ENCODE peak calls at places on chromosomes 12 and 14, in five cellular contexts. R is H1, C is spleen, Y is transverse colon, X is right lobe of liver. G is an unnamed sample.

GRCh38 chr12:103901518-103902173 is 28.6 kb upstream of the HSP90B1 start:
- DNase-seq in R (no peak), C (no peak), Y (peak), X (no peak), G (no peak)

GRCh38 chr12:115305275-115305674 is 621.3 kb upstream of the TBX3 start:
- DNase-seq in R (no peak), C (no peak), Y (no peak), X (no peak), G (no peak)

GRCh38 chr12:48936379-48936979 is 11.2 kb upstream of the FKBP11 start:
- DNase-seq in R (peak), C (peak), Y (peak), X (peak), G (peak)

GRCh38 chr14:104419865-104420458 is 159.6 kb upstream of the C14orf180 start:
- DNase-seq in R (no peak), C (no peak), Y (no peak), X (no peak), G (no peak)

GRCh38 chr12:107405436-107405835 is 280.2 kb upstream of the PWP1 start:
- DNase-seq in R (no peak), C (no peak), Y (no peak), X (peak), G (no peak)

GRCh38 chr14:23434488-23435219 is 806 bp downstream of the MYH7 start:
- DNase-seq in R (no peak), C (no peak), Y (peak), X (peak), G (peak)

GRCh38 chr12:123942277-123942653 is 30.4 kb downstream of the CCDC92 start:
- DNase-seq in R (no peak), C (no peak), Y (no peak), X (no peak), G (no peak)

GRCh38 chr12:90211017-90211416 is 502.4 kb upstream of the ATP2B1 start:
- DNase-seq in R (no peak), C (no peak), Y (no peak), X (no peak), G (no peak)

GRCh38 chr12:44942714-44943113 is 66.6 kb upstream of the NELL2 start:
- DNase-seq in R (no peak), C (no peak), Y (no peak), X (no peak), G (no peak)

GRCh38 chr12:5429741-5430557 is 2.0 kb upstream of the NTF3 start:
- DNase-seq in R (no peak), C (no peak), Y (no peak), X (no peak), G (no peak)

GRCh38 chr12:45975506-45975905 is 14.9 kb downstream of the SCAF11 start:
- DNase-seq in R (no peak), C (no peak), Y (no peak), X (no peak), G (no peak)

GRCh38 chr12:121773011-121773777 is 20.3 kb downstream of the RHOF start:
- DNase-seq in R (no peak), C (peak), Y (peak), X (peak), G (peak)

GRCh38 chr12:121778567-121779421 is 14.7 kb downstream of the RHOF start:
- DNase-seq in R (no peak), C (no peak), Y (no peak), X (no peak), G (no peak)

GRCh38 chr12:121776190-121777098 is 17.0 kb downstream of the RHOF start:
- DNase-seq in R (no peak), C (peak), Y (peak), X (peak), G (peak)

GRCh38 chr12:121774968-121775474 is 18.5 kb downstream of the RHOF start:
- DNase-seq in R (no peak), C (no peak), Y (no peak), X (no peak), G (no peak)

GRCh38 chr12:121775501-121775900 is 18.0 kb downstream of the RHOF start:
- DNase-seq in R (no peak), C (no peak), Y (no peak), X (no peak), G (no peak)
- H3K27ac ChIP-seq in R (peak), C (no peak), Y (no peak), X (no peak), G (no peak)

GRCh38 chr14:95886366-95886765 is 9.7 kb downstream of the TUNAR start:
- DNase-seq in R (no peak), C (no peak), Y (no peak), X (no peak), G (no peak)

GRCh38 chr14:95885278-95885677 is 8.6 kb downstream of the TUNAR start:
- DNase-seq in R (no peak), C (no peak), Y (no peak), X (no peak), G (no peak)

GRCh38 chr14:95887351-95887750 is 10.7 kb downstream of the TUNAR start:
- DNase-seq in R (no peak), C (no peak), Y (no peak), X (no peak), G (no peak)

GRCh38 chr14:95884377-95884776 is 7.7 kb downstream of the TUNAR start:
- DNase-seq in R (no peak), C (no peak), Y (no peak), X (no peak), G (no peak)

GRCh38 chr14:95885866-95886265 is 9.2 kb downstream of the TUNAR start:
- DNase-seq in R (no peak), C (no peak), Y (no peak), X (no peak), G (peak)
- TF ChIP-seq CTCF in R (no peak), C (no peak), Y (no peak), X (no peak), G (no peak)

DNA sequence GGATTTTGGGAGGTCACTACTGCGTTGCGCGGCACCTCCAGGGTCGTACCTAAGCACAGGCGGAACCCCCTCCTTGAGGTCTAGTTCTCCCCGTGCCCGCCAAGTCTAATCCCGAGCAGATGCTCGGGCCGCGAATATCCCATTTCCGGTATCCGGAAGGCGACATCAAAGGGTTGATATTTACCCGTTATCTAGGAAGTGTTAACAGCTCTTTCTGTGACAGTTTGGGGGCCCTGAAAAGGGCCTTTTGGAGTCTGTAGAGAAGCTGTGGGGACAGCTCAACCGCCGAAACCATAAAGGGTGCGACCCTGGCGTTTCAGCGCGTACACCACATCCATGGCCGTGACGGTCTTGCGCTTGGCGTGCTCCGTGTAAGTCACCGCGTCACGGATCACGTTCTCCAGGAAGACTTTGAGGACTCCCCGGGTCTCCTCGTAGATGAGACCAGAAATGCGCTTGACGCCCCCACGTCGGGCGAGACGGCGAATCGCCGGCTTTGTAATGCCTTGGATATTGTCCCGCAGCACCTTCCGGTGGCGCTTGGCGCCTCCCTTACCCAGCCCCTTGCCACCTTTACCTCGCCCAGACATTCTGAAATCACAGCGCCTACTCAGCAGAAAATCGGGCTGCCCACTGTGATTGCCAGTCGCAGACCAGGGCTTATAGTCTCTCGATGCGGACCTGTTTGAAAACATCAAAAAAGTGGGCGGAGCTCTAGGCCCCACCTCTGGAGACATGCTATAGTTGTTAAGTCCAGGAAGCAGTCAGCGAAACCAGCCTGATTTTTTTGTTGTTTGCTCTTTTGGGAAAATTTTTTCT is 32.6 kb downstream of the WBP11 start:
- DNase-seq in R (peak), C (peak), Y (peak), X (peak), G (peak)
- TF ChIP-seq POLR2A in R (peak), C (peak), Y (peak), X (peak), G (no peak)

DNA sequence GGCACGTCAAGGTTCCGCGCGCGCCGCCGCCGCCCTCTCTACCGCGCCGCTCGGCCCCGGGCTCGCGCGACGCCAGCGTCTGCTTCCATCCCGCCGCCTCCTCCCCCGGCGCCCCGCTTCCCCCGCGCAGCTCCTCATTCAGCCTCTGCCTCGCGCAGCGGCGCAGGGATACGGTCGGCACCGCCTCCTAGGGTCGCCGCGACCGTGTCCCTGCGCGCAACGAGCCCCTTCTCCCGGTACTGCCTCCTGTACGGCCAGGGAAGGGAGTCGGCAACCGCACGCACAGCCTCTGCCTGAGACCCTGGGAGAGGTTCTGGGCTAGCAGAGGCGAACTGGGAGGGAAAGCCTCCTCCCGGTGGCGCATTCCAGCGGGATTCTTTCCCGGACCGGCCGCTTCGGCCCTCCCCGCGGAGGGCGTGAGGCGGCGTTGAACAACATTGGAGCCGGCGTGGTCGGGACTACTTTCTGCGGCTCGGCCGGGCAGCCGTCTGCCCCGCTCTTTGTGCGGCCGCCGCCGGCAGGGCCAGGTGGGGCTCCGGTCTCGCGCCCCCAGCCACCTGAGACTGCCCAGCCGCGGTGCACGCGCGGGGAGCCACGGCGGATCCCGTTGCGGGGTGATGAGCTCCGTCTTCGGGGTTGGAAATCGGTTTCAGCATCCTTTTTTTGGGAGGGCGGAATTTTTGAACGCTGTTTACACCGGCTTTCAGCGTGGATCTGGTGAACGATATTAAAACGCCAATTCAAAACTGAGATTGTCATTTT is at the start of gene LRP6:
- DNase-seq in R (peak), C (peak), Y (peak), X (peak), G (peak)
- H3K27ac ChIP-seq in R (peak), C (peak), Y (peak), X (peak), G (peak)

DNA sequence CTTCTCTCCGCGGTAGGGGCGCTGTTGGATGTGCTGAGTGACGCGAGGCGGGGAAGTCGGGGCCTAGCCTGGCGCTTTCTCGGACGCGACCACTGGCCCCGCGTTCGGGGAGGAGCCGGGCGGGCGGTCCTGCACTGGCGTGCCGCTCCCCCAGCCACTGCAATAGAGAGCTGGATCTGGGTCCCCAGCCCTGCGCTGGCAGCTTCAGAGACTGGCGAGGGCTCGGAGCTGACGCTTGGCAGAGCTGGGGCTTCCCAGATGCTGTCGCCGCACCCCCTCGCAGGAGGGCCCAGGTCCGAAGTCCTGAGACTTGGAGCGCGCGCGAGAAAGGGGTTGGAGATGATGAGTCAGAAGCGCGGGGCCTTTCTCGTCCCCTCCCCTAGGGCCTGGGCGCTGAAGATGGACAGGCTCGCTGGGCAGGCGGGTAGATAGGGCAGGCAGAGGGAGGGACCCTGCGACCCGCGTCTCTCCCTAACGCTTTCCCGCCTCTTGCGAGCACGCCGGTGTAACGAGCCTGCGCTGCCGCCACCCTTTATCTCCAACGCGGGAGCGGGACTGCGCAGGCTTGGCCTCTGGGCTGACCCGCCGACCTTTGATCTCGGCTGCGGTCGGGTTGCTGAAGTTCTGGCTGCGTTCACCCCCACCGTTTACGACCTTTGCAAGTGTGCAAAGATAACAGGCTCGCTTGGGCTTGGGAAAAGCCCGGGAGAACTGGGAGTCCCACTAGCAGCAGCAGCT is 3.0 kb downstream of the TMEM253 start:
- DNase-seq in R (peak), C (peak), Y (peak), X (peak), G (peak)
- TF ChIP-seq CTCF in R (peak), C (peak), Y (peak), X (peak), G (peak)

DNA sequence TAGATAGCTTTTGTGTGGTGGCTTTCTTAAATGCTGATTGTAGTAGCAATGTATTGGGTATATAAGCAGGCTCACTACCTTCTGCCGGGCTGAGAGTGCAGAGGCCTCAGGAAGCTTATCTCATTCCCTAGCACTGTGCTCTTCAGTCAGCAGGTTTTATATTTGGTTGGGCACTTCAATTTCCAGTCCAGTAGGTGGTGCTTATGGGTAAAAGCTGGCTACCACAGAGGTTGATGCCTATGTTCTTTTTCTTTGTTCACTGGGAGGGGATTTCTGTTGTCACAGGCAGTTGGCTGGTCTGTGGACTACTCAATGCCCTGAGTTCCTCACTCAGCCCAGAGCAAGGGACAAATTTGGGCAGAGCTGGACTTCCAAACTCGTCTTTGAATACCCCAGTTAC is 43.0 kb upstream of the GLIPR1 start:
- DNase-seq in R (no peak), C (no peak), Y (no peak), X (no peak), G (no peak)
- TF ChIP-seq POLR2A in R (no peak), C (no peak), Y (no peak), X (no peak), G (no peak)

GRCh38 chr12:56565510-56566101 is 44.0 kb downstream of the RBMS2 start:
- DNase-seq in R (no peak), C (peak), Y (peak), X (peak), G (peak)
- H3K27ac ChIP-seq in R (no peak), C (peak), Y (peak), X (peak), G (peak)

GRCh38 chr14:74493343-74494261 is at the start of gene ISCA2:
- DNase-seq in R (peak), C (peak), Y (peak), X (peak), G (peak)

GRCh38 chr14:74495356-74495755 is 1.8 kb downstream of the ISCA2 start:
- DNase-seq in R (no peak), C (no peak), Y (no peak), X (no peak), G (no peak)

GRCh38 chr14:74492413-74493342 is at the start of gene NPC2:
- DNase-seq in R (no peak), C (no peak), Y (no peak), X (no peak), G (no peak)

GRCh38 chr14:74488788-74489397 is 4.2 kb downstream of the NPC2 start:
- DNase-seq in R (no peak), C (no peak), Y (no peak), X (no peak), G (no peak)

GRCh38 chr14:74491952-74492351 is 1.2 kb downstream of the NPC2 start:
- DNase-seq in R (no peak), C (no peak), Y (no peak), X (no peak), G (no peak)
- TF ChIP-seq CTCF in R (no peak), C (peak), Y (no peak), X (peak), G (no peak)

G was measured in stomach.